ENCODE peak calls at places on chromosomes 1 and 21, in four cellular contexts. W is esophagus squamous epithelium; A is EH; S is activated T-cell treated with anti-CD3 and anti-CD28 coated beads, Interleukin-2, amount 50 U/mL, for 72 hours. M is an unnamed sample.

GRCh38 chr1:167689569-167689925 is 32.2 kb upstream of the MPZL1 start:
- DNase-seq in W (no peak), A (no peak), S (no peak), M (no peak)

GRCh38 chr21:45129231-45129923 is 55.0 kb downstream of the ADARB1 start:
- DNase-seq in W (no peak), A (peak), S (no peak), M (no peak)

GRCh38 chr1:31441970-31442647 is 29.1 kb downstream of the SERINC2 start:
- DNase-seq in W (no peak), A (no peak), S (no peak), M (no peak)

GRCh38 chr1:173360478-173361063 is 116.6 kb upstream of the PRDX6 start:
- DNase-seq in W (no peak), A (no peak), S (no peak), M (no peak)

GRCh38 chr1:11098931-11099309 is 749 bp downstream of the EXOSC10 start:
- DNase-seq in W (no peak), A (no peak), S (no peak), M (no peak)

GRCh38 chr1:113252166-113252565 is 138.1 kb upstream of the MAGI3 start:
- DNase-seq in W (no peak), A (no peak), S (no peak), M (no peak)

GRCh38 chr1:205301220-205301821 is 20.2 kb downstream of the NUAK2 start:
- DNase-seq in W (no peak), A (peak), S (no peak), M (no peak)

GRCh38 chr1:175363046-175363445 is 170.5 kb upstream of the KIAA0040 start:
- DNase-seq in W (no peak), A (no peak), S (no peak), M (no peak)

GRCh38 chr1:90834354-90835171 is 117.5 kb upstream of the BARHL2 start:
- DNase-seq in W (no peak), A (peak), S (no peak), M (no peak)

GRCh38 chr1:161166669-161167548 is 683 bp downstream of the PPOX start:
- DNase-seq in W (no peak), A (peak), S (no peak), M (peak)

GRCh38 chr1:38908821-38909220 is 27.4 kb upstream of the GJA9 start:
- DNase-seq in W (no peak), A (no peak), S (no peak), M (no peak)

GRCh38 chr21:42799948-42800347 is 79.4 kb downstream of the WDR4 start:
- DNase-seq in W (no peak), A (no peak), S (no peak), M (peak)

GRCh38 chr1:15231714-15232201 is 15.3 kb upstream of the FHAD1 start:
- DNase-seq in W (no peak), A (no peak), S (peak), M (no peak)

GRCh38 chr1:25554886-25555752 is 11.7 kb downstream of the LDLRAP1 start:
- DNase-seq in W (no peak), A (no peak), S (no peak), M (no peak)

GRCh38 chr1:98947071-98947470 is 57.6 kb downstream of the PLPPR5 start:
- DNase-seq in W (no peak), A (no peak), S (no peak), M (no peak)

GRCh38 chr1:18561967-18562366 is 68.7 kb upstream of the PAX7 start:
- DNase-seq in W (no peak), A (no peak), S (no peak), M (no peak)

GRCh38 chr1:201295861-201296260 is 12.6 kb downstream of the PKP1 start:
- DNase-seq in W (no peak), A (peak), S (no peak), M (no peak)

GRCh38 chr1:2948751-2949680 is 72.3 kb upstream of the ACTRT2 start:
- DNase-seq in W (no peak), A (no peak), S (no peak), M (no peak)

GRCh38 chr21:38170283-38170682 is 86.5 kb upstream of the KCNJ15 start:
- DNase-seq in W (no peak), A (peak), S (no peak), M (peak)